ENCODE peak calls at places on chromosomes 16 and 17, in ten cellular contexts. Z, V, J, S, Y, R, B, A, C and P are unnamed samples.
A peak's percentile ranks its signal among the peaks of the same experiment; 100 is the strongest.

GRCh38 chr16:57801098-57801855 is 1.0 kb downstream of the KIFC3 start:
- DNase-seq in A (no peak), J (peak; percentile 82), Y (no peak), C (no peak), Z (no peak), S (peak; percentile 86), B (no peak), R (no peak), V (no peak), P (peak; percentile 44)

GRCh38 chr17:27526603-27527002 is 70.4 kb downstream of the KSR1 start:
- DNase-seq in Z (no peak), A (no peak), V (no peak), B (no peak), C (peak; percentile 19), S (peak; percentile 62), R (peak; percentile 77), J (peak; percentile 50), Y (peak; percentile 59), P (no peak)

GRCh38 chr17:15409721-15410247 is 57.6 kb downstream of the CDRT4 start:
- DNase-seq in R (peak; percentile 34), S (peak; percentile 97), V (no peak), B (no peak), A (no peak), Z (peak; percentile 67), Y (peak; percentile 62), C (no peak), J (peak; percentile 94), P (no peak)

GRCh38 chr16:48384305-48384981 is 770 bp downstream of the SIAH1 start:
- DNase-seq in R (peak; percentile 72), B (peak; percentile 54), A (peak; percentile 31), Y (peak; percentile 72), C (peak; percentile 51), S (peak; percentile 65), J (peak; percentile 37), V (peak; percentile 7), Z (peak; percentile 38), P (peak; percentile 89)

GRCh38 chr17:39062846-39063680 is 88.4 kb downstream of the PLXDC1 start:
- DNase-seq in R (no peak), S (peak; percentile 83), Z (no peak), B (no peak), A (no peak), J (peak; percentile 39), C (no peak), V (no peak), Y (no peak), P (no peak)

GRCh38 chr16:11354733-11355574 is 9.7 kb downstream of the RMI2 start:
- DNase-seq in C (peak; percentile 3), Z (no peak), B (no peak), A (peak; percentile 50), S (peak; percentile 26), R (no peak), V (peak; percentile 65), Y (no peak), J (no peak), P (no peak)

GRCh38 chr16:49698416-49698815 is 157.5 kb downstream of the ZNF423 start:
- DNase-seq in Y (peak; percentile 79), R (no peak), C (no peak), V (no peak), S (no peak), J (no peak), Z (no peak), B (no peak), A (no peak), P (no peak)

GRCh38 chr16:1291576-1291974 is 17.9 kb upstream of the UBE2I start:
- DNase-seq in R (no peak), Z (no peak), V (no peak), S (no peak), B (no peak), J (no peak), A (no peak), Y (no peak), C (no peak), P (no peak)

GRCh38 chr16:11675561-11676511 is 7.6 kb downstream of the SNN start:
- DNase-seq in Y (peak; percentile 51), A (peak; percentile 20), S (no peak), V (no peak), J (no peak), C (no peak), B (peak; percentile 57), R (peak; percentile 91), Z (no peak), P (peak; percentile 87)

GRCh38 chr17:41917957-41918391 is 777 bp downstream of the ACLY start:
- DNase-seq in B (peak; percentile 9), R (peak; percentile 78), Z (peak; percentile 28), J (peak; percentile 43), A (peak; percentile 25), S (peak; percentile 56), Y (peak; percentile 78), V (peak; percentile 4), C (no peak), P (no peak)

GRCh38 chr17:826778-827177 is 44.6 kb downstream of the MRM3 start:
- DNase-seq in B (no peak), A (no peak), C (no peak), J (no peak), Z (no peak), R (no peak), V (no peak), S (no peak), Y (no peak), P (no peak)

GRCh38 chr16:58515871-58516767 is 802 bp downstream of the SETD6 start:
- DNase-seq in J (no peak), A (no peak), R (peak; percentile 85), S (no peak), Y (peak; percentile 29), C (no peak), B (no peak), Z (no peak), V (no peak), P (peak; percentile 83)

GRCh38 chr16:13168091-13168572 is 266.7 kb downstream of the SHISA9 start:
- DNase-seq in Y (no peak), R (no peak), J (no peak), C (no peak), S (no peak), B (no peak), V (no peak), Z (no peak), A (no peak), P (no peak)

GRCh38 chr17:2551928-2552327 is 40.2 kb upstream of the METTL16 start:
- DNase-seq in Y (no peak), J (no peak), V (no peak), R (no peak), A (no peak), B (no peak), C (no peak), S (no peak), Z (no peak), P (no peak)

GRCh38 chr17:27609606-27610303 is 21.2 kb upstream of the LGALS9 start:
- DNase-seq in R (peak; percentile 35), B (peak; percentile 55), Z (no peak), Y (no peak), A (no peak), J (peak; percentile 32), S (peak; percentile 54), C (peak; percentile 61), V (no peak), P (peak; percentile 82)

GRCh38 chr17:39868554-39868942 is 546 bp downstream of the ZPBP2 start:
- DNase-seq in C (no peak), Y (no peak), A (no peak), Z (no peak), J (no peak), S (no peak), V (no peak), B (no peak), R (no peak), P (no peak)

GRCh38 chr17:56309897-56310296 is 156.6 kb downstream of the ANKFN1 start:
- DNase-seq in V (no peak), Y (no peak), J (no peak), C (no peak), R (no peak), S (no peak), Z (no peak), B (no peak), A (no peak), P (no peak)

GRCh38 chr17:43548689-43549379 is 2.7 kb upstream of the ETV4 start:
- DNase-seq in S (no peak), C (no peak), J (no peak), R (no peak), Z (no peak), Y (no peak), B (no peak), V (no peak), A (no peak), P (no peak)

GRCh38 chr17:3818786-3819185 is 17.8 kb upstream of the ITGAE start:
- DNase-seq in Y (no peak), S (peak; percentile 11), J (peak; percentile 37), V (no peak), Z (no peak), R (no peak), B (no peak), C (no peak), A (no peak), P (no peak)

GRCh38 chr17:48429156-48429555 is 858 bp downstream of the SKAP1 start:
- DNase-seq in A (no peak), V (no peak), J (no peak), C (no peak), Y (no peak), R (no peak), Z (no peak), B (no peak), S (no peak), P (no peak)

GRCh38 chr16:53996961-53997360 is 289.6 kb downstream of the IRX3 start:
- DNase-seq in R (no peak), A (no peak), J (no peak), Z (no peak), C (no peak), B (no peak), V (no peak), S (no peak), Y (no peak), P (no peak)

GRCh38 chr16:83994087-83994486 is 26.0 kb downstream of the NECAB2 start:
- DNase-seq in B (no peak), Y (no peak), V (no peak), C (no peak), S (peak; percentile 87), Z (no peak), R (no peak), A (no peak), J (peak; percentile 98), P (no peak)

GRCh38 chr17:64355536-64356303 is 34.9 kb downstream of the PECAM1 start:
- DNase-seq in B (no peak), S (no peak), J (peak; percentile 87), R (no peak), C (no peak), V (no peak), Z (peak; percentile 31), A (no peak), Y (peak; percentile 51), P (no peak)

GRCh38 chr17:81127526-81128177 is 37.7 kb upstream of the PVALEF start:
- DNase-seq in V (no peak), C (no peak), Z (no peak), R (no peak), S (no peak), Y (no peak), J (no peak), A (no peak), B (no peak), P (no peak)

GRCh38 chr16:30888856-30889499 is 4.9 kb downstream of the BCL7C start:
- DNase-seq in R (no peak), J (no peak), Y (no peak), Z (no peak), C (no peak), S (no peak), A (no peak), V (no peak), B (no peak), P (no peak)

GRCh38 chr16:86490859-86491642 is 19.3 kb upstream of the FOXF1 start:
- DNase-seq in A (no peak), Z (no peak), R (no peak), B (no peak), C (peak; percentile 38), S (peak; percentile 73), Y (no peak), V (no peak), J (no peak), P (no peak)

GRCh38 chr16:84535408-84535807 is 30.9 kb upstream of the MEAK7 start:
- DNase-seq in C (no peak), R (no peak), S (no peak), Z (no peak), V (no peak), B (no peak), Y (no peak), A (no peak), J (no peak), P (no peak)

GRCh38 chr16:49441366-49441780 is 67.8 kb downstream of the C16orf78 start:
- DNase-seq in V (peak; percentile 39), Y (peak; percentile 43), A (peak; percentile 15), S (no peak), B (no peak), R (peak; percentile 41), Z (no peak), J (peak; percentile 6), C (no peak), P (no peak)